ENCODE peak calls at places on chromosome 10, in nine cellular contexts. One of them, this sample, is unnamed.
A peak's percentile ranks its signal among the peaks of the same experiment; 100 is the strongest.

GRCh38 chr10:7365029-7365750 is 45.6 kb downstream of the SFMBT2 start:
- DNase-seq in HepG2: no peak
- DNase-seq in spleen: no peak
- DNase-seq in stomach: no peak
- DNase-seq in SK-N-MC: no peak
- DNase-seq in endothelial cell of umbilical vein: no peak
- DNase-seq in esophagus muscularis mucosa: no peak
- DNase-seq in HCT116: no peak
- DNase-seq in K562: no peak
- DNase-seq in this sample: no peak

GRCh38 chr10:32065871-32066270 is 9.6 kb upstream of the KIF5B start:
- DNase-seq in HepG2: no peak
- DNase-seq in spleen: no peak
- DNase-seq in stomach: no peak
- DNase-seq in SK-N-MC: no peak
- DNase-seq in endothelial cell of umbilical vein: no peak
- DNase-seq in esophagus muscularis mucosa: no peak
- DNase-seq in HCT116: no peak
- DNase-seq in K562: no peak
- DNase-seq in this sample: no peak

GRCh38 chr10:86520871-86521619 is 547 bp downstream of the WAPL start:
- DNase-seq in HepG2: peak; percentile 40
- DNase-seq in spleen: peak; percentile 90
- DNase-seq in stomach: peak; percentile 61
- DNase-seq in SK-N-MC: no peak
- DNase-seq in endothelial cell of umbilical vein: peak; percentile 41
- DNase-seq in esophagus muscularis mucosa: no peak
- DNase-seq in HCT116: peak; percentile 12
- DNase-seq in K562: peak; percentile 58
- DNase-seq in this sample: no peak

GRCh38 chr10:32953277-32953927 is 4.6 kb downstream of the ITGB1 start:
- DNase-seq in HepG2: no peak
- DNase-seq in spleen: no peak
- DNase-seq in stomach: no peak
- DNase-seq in SK-N-MC: no peak
- DNase-seq in endothelial cell of umbilical vein: no peak
- DNase-seq in esophagus muscularis mucosa: no peak
- DNase-seq in HCT116: no peak
- DNase-seq in K562: no peak
- DNase-seq in this sample: no peak

GRCh38 chr10:132655735-132656134 is 118.1 kb downstream of the INPP5A start:
- DNase-seq in HepG2: no peak
- DNase-seq in spleen: peak; percentile 56
- DNase-seq in stomach: no peak
- DNase-seq in SK-N-MC: no peak
- DNase-seq in endothelial cell of umbilical vein: no peak
- DNase-seq in esophagus muscularis mucosa: no peak
- DNase-seq in HCT116: no peak
- DNase-seq in K562: no peak
- DNase-seq in this sample: no peak

GRCh38 chr10:17222329-17222728 is 5.7 kb upstream of the VIM start:
- DNase-seq in HepG2: no peak
- DNase-seq in spleen: no peak
- DNase-seq in stomach: no peak
- DNase-seq in SK-N-MC: no peak
- DNase-seq in endothelial cell of umbilical vein: no peak
- DNase-seq in esophagus muscularis mucosa: no peak
- DNase-seq in HCT116: no peak
- DNase-seq in K562: no peak
- DNase-seq in this sample: no peak

GRCh38 chr10:112678987-112679386 is 232.0 kb downstream of the VTI1A start:
- DNase-seq in HepG2: no peak
- DNase-seq in spleen: no peak
- DNase-seq in stomach: no peak
- DNase-seq in SK-N-MC: no peak
- DNase-seq in endothelial cell of umbilical vein: no peak
- DNase-seq in esophagus muscularis mucosa: no peak
- DNase-seq in HCT116: no peak
- DNase-seq in K562: no peak
- DNase-seq in this sample: no peak

GRCh38 chr10:98967601-98968000 is 268.1 kb downstream of the HPSE2 start:
- DNase-seq in HepG2: no peak
- DNase-seq in spleen: no peak
- DNase-seq in stomach: no peak
- DNase-seq in SK-N-MC: no peak
- DNase-seq in endothelial cell of umbilical vein: no peak
- DNase-seq in esophagus muscularis mucosa: no peak
- DNase-seq in HCT116: no peak
- DNase-seq in K562: no peak
- DNase-seq in this sample: no peak

GRCh38 chr10:124176309-124177179 is 83.1 kb upstream of the CHST15 start:
- DNase-seq in HepG2: no peak
- DNase-seq in spleen: no peak
- DNase-seq in stomach: no peak
- DNase-seq in SK-N-MC: no peak
- DNase-seq in endothelial cell of umbilical vein: no peak
- DNase-seq in esophagus muscularis mucosa: no peak
- DNase-seq in HCT116: no peak
- DNase-seq in K562: no peak
- DNase-seq in this sample: no peak

GRCh38 chr10:93352638-93353383 is 129.3 kb downstream of the MYOF start:
- DNase-seq in HepG2: peak; percentile 42
- DNase-seq in spleen: no peak
- DNase-seq in stomach: no peak
- DNase-seq in SK-N-MC: no peak
- DNase-seq in endothelial cell of umbilical vein: peak; percentile 46
- DNase-seq in esophagus muscularis mucosa: peak; percentile 17
- DNase-seq in HCT116: no peak
- DNase-seq in K562: peak; percentile 36
- DNase-seq in this sample: no peak

GRCh38 chr10:7192831-7193348 is 217.9 kb downstream of the SFMBT2 start:
- DNase-seq in HepG2: no peak
- DNase-seq in spleen: no peak
- DNase-seq in stomach: no peak
- DNase-seq in SK-N-MC: no peak
- DNase-seq in endothelial cell of umbilical vein: no peak
- DNase-seq in esophagus muscularis mucosa: no peak
- DNase-seq in HCT116: no peak
- DNase-seq in K562: no peak
- DNase-seq in this sample: no peak

GRCh38 chr10:131689016-131689415 is 211.8 kb upstream of the PPP2R2D start:
- DNase-seq in HepG2: no peak
- DNase-seq in spleen: peak; percentile 69
- DNase-seq in stomach: no peak
- DNase-seq in SK-N-MC: no peak
- DNase-seq in endothelial cell of umbilical vein: no peak
- DNase-seq in esophagus muscularis mucosa: no peak
- DNase-seq in HCT116: no peak
- DNase-seq in K562: no peak
- DNase-seq in this sample: no peak

GRCh38 chr10:2839081-2839725 is 228.1 kb upstream of the PFKP start:
- DNase-seq in HepG2: peak; percentile 33
- DNase-seq in spleen: no peak
- DNase-seq in stomach: no peak
- DNase-seq in SK-N-MC: no peak
- DNase-seq in endothelial cell of umbilical vein: peak; percentile 48
- DNase-seq in esophagus muscularis mucosa: peak; percentile 81
- DNase-seq in HCT116: no peak
- DNase-seq in K562: peak; percentile 57
- DNase-seq in this sample: no peak

GRCh38 chr10:121526801-121527221 is 71.4 kb downstream of the FGFR2 start:
- DNase-seq in HepG2: no peak
- DNase-seq in spleen: no peak
- DNase-seq in stomach: no peak
- DNase-seq in SK-N-MC: no peak
- DNase-seq in endothelial cell of umbilical vein: no peak
- DNase-seq in esophagus muscularis mucosa: no peak
- DNase-seq in HCT116: no peak
- DNase-seq in K562: no peak
- DNase-seq in this sample: no peak

GRCh38 chr10:100998183-100998990 is 1.2 kb upstream of the LZTS2 start:
- DNase-seq in HepG2: peak; percentile 78
- DNase-seq in spleen: peak; percentile 92
- DNase-seq in stomach: peak; percentile 84
- DNase-seq in SK-N-MC: no peak
- DNase-seq in endothelial cell of umbilical vein: peak; percentile 85
- DNase-seq in esophagus muscularis mucosa: no peak
- DNase-seq in HCT116: no peak
- DNase-seq in K562: peak; percentile 86
- DNase-seq in this sample: no peak
- TF ChIP-seq POLR2AphosphoS5 in HepG2: peak; percentile 50
- TF ChIP-seq POLR2AphosphoS5 in spleen: peak; percentile 52
- TF ChIP-seq POLR2AphosphoS5 in stomach: no peak
- TF ChIP-seq POLR2AphosphoS5 in SK-N-MC: peak; percentile 23
- TF ChIP-seq POLR2AphosphoS5 in endothelial cell of umbilical vein: no peak
- TF ChIP-seq POLR2AphosphoS5 in esophagus muscularis mucosa: peak; percentile 17
- TF ChIP-seq POLR2AphosphoS5 in HCT116: no peak
- TF ChIP-seq POLR2AphosphoS5 in K562: no peak
- TF ChIP-seq POLR2AphosphoS5 in this sample: no peak

DNA sequence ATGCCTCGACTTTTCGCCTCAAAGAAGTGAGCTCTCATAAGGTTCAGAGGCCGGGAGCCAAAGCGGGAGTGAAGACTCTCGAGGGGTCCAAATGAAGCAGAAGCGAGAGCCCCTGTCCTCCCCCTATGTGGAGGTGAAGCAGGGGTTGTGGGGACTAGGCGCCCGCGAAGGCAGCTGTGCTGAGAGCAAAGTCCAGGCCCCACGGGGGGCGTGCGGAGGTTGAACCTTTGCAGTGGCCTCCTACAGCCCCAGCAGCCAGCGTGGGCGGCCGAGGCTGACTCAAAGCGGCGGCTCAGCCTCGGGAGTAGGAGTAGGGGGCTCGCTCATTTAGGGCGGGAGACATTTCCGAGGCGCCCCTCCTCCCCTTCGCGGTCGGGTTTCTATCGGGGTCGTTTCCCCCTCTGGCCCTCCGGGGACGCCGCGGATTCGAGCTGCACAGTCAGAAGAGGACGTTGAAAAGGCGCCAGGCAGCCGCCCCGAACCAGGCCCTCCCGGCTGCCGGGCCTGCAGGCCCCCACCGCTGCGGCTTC is 548 bp upstream of the ADD3 start:
- DNase-seq in HepG2: no peak
- DNase-seq in spleen: no peak
- DNase-seq in stomach: no peak
- DNase-seq in SK-N-MC: no peak
- DNase-seq in endothelial cell of umbilical vein: no peak
- DNase-seq in esophagus muscularis mucosa: no peak
- DNase-seq in HCT116: no peak
- DNase-seq in K562: peak; percentile 71
- DNase-seq in this sample: no peak
- TF ChIP-seq POLR2AphosphoS5 in HepG2: peak; percentile 69
- TF ChIP-seq POLR2AphosphoS5 in spleen: no peak
- TF ChIP-seq POLR2AphosphoS5 in stomach: peak; percentile 2
- TF ChIP-seq POLR2AphosphoS5 in SK-N-MC: peak; percentile 42
- TF ChIP-seq POLR2AphosphoS5 in endothelial cell of umbilical vein: no peak
- TF ChIP-seq POLR2AphosphoS5 in esophagus muscularis mucosa: peak; percentile 48
- TF ChIP-seq POLR2AphosphoS5 in HCT116: no peak
- TF ChIP-seq POLR2AphosphoS5 in K562: no peak
- TF ChIP-seq POLR2AphosphoS5 in this sample: no peak

DNA sequence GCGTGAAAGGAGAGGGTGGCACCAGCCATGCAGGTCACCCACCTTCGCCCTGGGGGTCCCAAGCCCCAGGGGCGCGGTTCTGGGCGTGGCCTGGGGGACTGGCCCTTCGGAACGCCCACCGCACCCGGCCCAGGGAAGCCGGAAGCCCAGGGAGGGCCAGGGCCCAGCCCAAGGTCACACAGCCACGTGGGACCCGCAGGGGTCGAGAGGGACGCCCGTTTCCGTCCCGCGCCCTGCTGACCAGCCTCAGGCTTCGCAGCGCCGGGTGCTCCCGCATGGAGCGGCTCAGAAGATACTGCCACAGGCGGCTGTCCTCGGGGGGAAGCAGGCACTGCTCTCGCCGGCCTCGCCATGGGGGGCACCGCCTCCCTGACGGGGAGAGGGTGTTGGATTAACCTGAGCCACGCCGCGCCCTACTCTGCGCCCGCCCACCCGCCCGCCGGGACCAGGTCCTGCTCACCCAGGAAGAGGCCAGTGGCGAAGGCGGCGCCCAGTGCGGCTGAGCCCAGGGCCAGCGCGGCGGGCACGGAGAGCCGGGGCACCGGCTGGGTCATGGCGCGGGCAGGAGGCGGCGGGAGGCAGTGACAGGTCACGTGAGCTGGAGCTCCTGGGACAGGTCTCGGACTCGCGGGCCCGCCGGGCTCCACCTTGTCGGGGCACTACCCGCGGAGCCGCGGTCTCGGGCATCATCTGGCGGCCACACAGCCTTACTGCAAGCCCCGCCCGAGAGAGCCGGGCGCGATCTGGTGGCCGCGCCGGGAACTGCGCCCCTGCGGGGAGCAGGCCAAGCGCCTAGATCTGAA is at the start of gene COMTD1:
- DNase-seq in HepG2: peak; percentile 87
- DNase-seq in spleen: peak; percentile 100
- DNase-seq in stomach: peak; percentile 98
- DNase-seq in SK-N-MC: no peak
- DNase-seq in endothelial cell of umbilical vein: peak; percentile 83
- DNase-seq in esophagus muscularis mucosa: peak; percentile 96
- DNase-seq in HCT116: peak; percentile 87
- DNase-seq in K562: peak; percentile 98
- DNase-seq in this sample: peak; percentile 73
- TF ChIP-seq POLR2AphosphoS5 in HepG2: no peak
- TF ChIP-seq POLR2AphosphoS5 in spleen: peak; percentile 83
- TF ChIP-seq POLR2AphosphoS5 in stomach: peak; percentile 19
- TF ChIP-seq POLR2AphosphoS5 in SK-N-MC: no peak
- TF ChIP-seq POLR2AphosphoS5 in endothelial cell of umbilical vein: peak; percentile 66
- TF ChIP-seq POLR2AphosphoS5 in esophagus muscularis mucosa: peak; percentile 75
- TF ChIP-seq POLR2AphosphoS5 in HCT116: peak; percentile 61
- TF ChIP-seq POLR2AphosphoS5 in K562: peak; percentile 34
- TF ChIP-seq POLR2AphosphoS5 in this sample: peak; percentile 57

GRCh38 chr10:110643670-110644597 is at the start of gene RBM20:
- DNase-seq in HepG2: no peak
- DNase-seq in spleen: peak; percentile 77
- DNase-seq in stomach: no peak
- DNase-seq in SK-N-MC: no peak
- DNase-seq in endothelial cell of umbilical vein: no peak
- DNase-seq in esophagus muscularis mucosa: no peak
- DNase-seq in HCT116: no peak
- DNase-seq in K562: peak; percentile 61
- DNase-seq in this sample: no peak

GRCh38 chr10:110642980-110643655 is 1.0 kb upstream of the RBM20 start:
- DNase-seq in HepG2: no peak
- DNase-seq in spleen: no peak
- DNase-seq in stomach: no peak
- DNase-seq in SK-N-MC: no peak
- DNase-seq in endothelial cell of umbilical vein: no peak
- DNase-seq in esophagus muscularis mucosa: no peak
- DNase-seq in HCT116: no peak
- DNase-seq in K562: no peak
- DNase-seq in this sample: no peak

GRCh38 chr10:110641256-110641655 is 2.9 kb upstream of the RBM20 start:
- DNase-seq in HepG2: peak; percentile 56
- DNase-seq in spleen: no peak
- DNase-seq in stomach: no peak
- DNase-seq in SK-N-MC: no peak
- DNase-seq in endothelial cell of umbilical vein: no peak
- DNase-seq in esophagus muscularis mucosa: no peak
- DNase-seq in HCT116: peak; percentile 42
- DNase-seq in K562: peak; percentile 83
- DNase-seq in this sample: no peak

GRCh38 chr10:110644598-110645462 is 694 bp downstream of the RBM20 start:
- DNase-seq in HepG2: no peak
- DNase-seq in spleen: no peak
- DNase-seq in stomach: no peak
- DNase-seq in SK-N-MC: no peak
- DNase-seq in endothelial cell of umbilical vein: no peak
- DNase-seq in esophagus muscularis mucosa: no peak
- DNase-seq in HCT116: no peak
- DNase-seq in K562: peak; percentile 57
- DNase-seq in this sample: no peak

GRCh38 chr10:110642204-110642979 is 1.7 kb upstream of the RBM20 start:
- DNase-seq in HepG2: no peak
- DNase-seq in spleen: no peak
- DNase-seq in stomach: no peak
- DNase-seq in SK-N-MC: no peak
- DNase-seq in endothelial cell of umbilical vein: no peak
- DNase-seq in esophagus muscularis mucosa: no peak
- DNase-seq in HCT116: no peak
- DNase-seq in K562: no peak
- DNase-seq in this sample: no peak
- TF ChIP-seq POLR2AphosphoS5 in HepG2: no peak
- TF ChIP-seq POLR2AphosphoS5 in spleen: no peak
- TF ChIP-seq POLR2AphosphoS5 in stomach: no peak
- TF ChIP-seq POLR2AphosphoS5 in SK-N-MC: no peak
- TF ChIP-seq POLR2AphosphoS5 in endothelial cell of umbilical vein: no peak
- TF ChIP-seq POLR2AphosphoS5 in esophagus muscularis mucosa: no peak
- TF ChIP-seq POLR2AphosphoS5 in HCT116: no peak
- TF ChIP-seq POLR2AphosphoS5 in K562: no peak
- TF ChIP-seq POLR2AphosphoS5 in this sample: no peak